ENCODE peak calls at places on chromosomes 2 and 18, in seven cellular contexts. C is nucleus accumbens; X is activated T-cell treated with anti-CD3 and anti-CD28 coated beads, Interleukin-2, amount 50 U/mL, for 4 hours; W is right atrium auricular region; B is naive B cell; R is NCI-H1417; A is ELF-1. M is an unnamed sample.

GRCh38 chr2:216858312-216858711 is 1.6 kb downstream of the TNP1 start:
- DNase-seq in C (no peak), X (no peak), W (no peak), B (no peak), R (no peak), A (no peak), M (no peak)

GRCh38 chr2:96146881-96147592 is 1.8 kb upstream of the DUSP2 start:
- DNase-seq in C (no peak), X (no peak), W (no peak), B (no peak), R (no peak), A (peak), M (no peak)

GRCh38 chr2:101149241-101150192 is 1.7 kb downstream of the TBC1D8 start:
- DNase-seq in C (no peak), X (no peak), W (no peak), B (no peak), R (no peak), A (peak), M (no peak)

GRCh38 chr2:119218478-119219064 is 5.1 kb upstream of the STEAP3 start:
- DNase-seq in C (no peak), X (no peak), W (no peak), B (no peak), R (peak), A (peak), M (peak)

GRCh38 chr2:143937563-143938346 is 582.2 kb downstream of the ZEB2 start:
- DNase-seq in C (no peak), X (no peak), W (no peak), B (no peak), R (no peak), A (peak), M (peak)

GRCh38 chr2:160700006-160700405 is 206.4 kb upstream of the RBMS1 start:
- DNase-seq in C (no peak), X (no peak), W (no peak), B (no peak), R (no peak), A (no peak), M (no peak)

GRCh38 chr2:151315381-151315903 is 26.0 kb upstream of the NMI start:
- DNase-seq in C (peak), X (no peak), W (peak), B (no peak), R (no peak), A (peak), M (no peak)

GRCh38 chr2:66574701-66575624 is 140.0 kb downstream of the MEIS1 start:
- DNase-seq in C (peak), X (no peak), W (peak), B (no peak), R (peak), A (peak), M (peak)

GRCh38 chr2:181471783-181472182 is 14.6 kb downstream of the ITGA4 start:
- DNase-seq in C (no peak), X (no peak), W (no peak), B (no peak), R (no peak), A (no peak), M (no peak)

GRCh38 chr2:240948905-240949790 is 43.0 kb downstream of the CROCC2 start:
- DNase-seq in C (no peak), X (peak), W (peak), B (no peak), R (no peak), A (peak), M (no peak)

GRCh38 chr18:8324343-8325065 is 284.7 kb upstream of the RAB12 start:
- DNase-seq in C (no peak), X (no peak), W (no peak), B (no peak), R (no peak), A (no peak), M (no peak)

GRCh38 chr2:181036848-181037603 is 56.6 kb downstream of the UBE2E3 start:
- DNase-seq in C (no peak), X (no peak), W (no peak), B (no peak), R (no peak), A (no peak), M (no peak)

GRCh38 chr2:144668493-144669110 is 148.7 kb upstream of the ZEB2 start:
- DNase-seq in C (no peak), X (no peak), W (no peak), B (no peak), R (no peak), A (no peak), M (no peak)

GRCh38 chr2:173451137-173451536 is 96.5 kb downstream of the CDCA7 start:
- DNase-seq in C (no peak), X (no peak), W (no peak), B (no peak), R (no peak), A (no peak), M (no peak)

GRCh38 chr2:194291104-194291503 is 1365.9 kb upstream of the SLC39A10 start:
- DNase-seq in C (no peak), X (no peak), W (no peak), B (no peak), R (no peak), A (no peak), M (no peak)

GRCh38 chr2:175207741-175208438 is 26.4 kb upstream of the ATP5MC3 start:
- DNase-seq in C (peak), X (no peak), W (peak), B (no peak), R (no peak), A (no peak), M (no peak)

GRCh38 chr2:223692227-223692947 is 90.2 kb upstream of the SCG2 start:
- DNase-seq in C (peak), X (no peak), W (no peak), B (no peak), R (no peak), A (peak), M (peak)

GRCh38 chr2:192236136-192236535 is 41.4 kb upstream of the TMEFF2 start:
- DNase-seq in C (no peak), X (no peak), W (no peak), B (no peak), R (no peak), A (no peak), M (no peak)

GRCh38 chr2:36567711-36568408 is 30.1 kb downstream of the FEZ2 start:
- DNase-seq in C (no peak), X (no peak), W (no peak), B (no peak), R (no peak), A (no peak), M (no peak)

GRCh38 chr2:227890495-227891079 is 19.2 kb downstream of the DAW1 start:
- DNase-seq in C (no peak), X (no peak), W (no peak), B (peak), R (peak), A (no peak), M (peak)

GRCh38 chr18:23935804-23936203 is 78.8 kb upstream of the TTC39C start:
- DNase-seq in C (no peak), X (no peak), W (no peak), B (no peak), R (no peak), A (no peak), M (no peak)

GRCh38 chr18:3305354-3305762 is 43.4 kb downstream of the MYL12B start:
- DNase-seq in C (no peak), X (peak), W (no peak), B (no peak), R (no peak), A (no peak), M (no peak)

GRCh38 chr2:102147935-102148334 is 5.4 kb downstream of the IL1R1 start:
- DNase-seq in C (no peak), X (peak), W (peak), B (no peak), R (no peak), A (no peak), M (no peak)

GRCh38 chr2:71463342-71463654 is 9.9 kb downstream of the DYSF start:
- DNase-seq in C (no peak), X (no peak), W (peak), B (no peak), R (no peak), A (no peak), M (no peak)

GRCh38 chr18:79476918-79477685 is 81.4 kb downstream of the NFATC1 start:
- DNase-seq in C (no peak), X (no peak), W (no peak), B (no peak), R (no peak), A (no peak), M (no peak)

GRCh38 chr2:100776445-100776844 is 43.5 kb upstream of the NPAS2 start:
- DNase-seq in C (no peak), X (no peak), W (no peak), B (no peak), R (no peak), A (no peak), M (no peak)

GRCh38 chr2:120949027-120949956 is 213.6 kb downstream of the GLI2 start:
- DNase-seq in C (no peak), X (no peak), W (no peak), B (no peak), R (peak), A (no peak), M (peak)

GRCh38 chr2:73700111-73700510 is 37.0 kb downstream of the TPRKB start:
- DNase-seq in C (no peak), X (no peak), W (no peak), B (no peak), R (no peak), A (no peak), M (no peak)

GRCh38 chr2:232795920-232796319 is 19.6 kb upstream of the KCNJ13 start:
- DNase-seq in C (no peak), X (no peak), W (no peak), B (no peak), R (no peak), A (no peak), M (no peak)

GRCh38 chr18:32770181-32770650 is 2.6 kb downstream of the KLHL14 start:
- DNase-seq in C (no peak), X (no peak), W (no peak), B (peak), R (no peak), A (peak), M (peak)

GRCh38 chr18:13658444-13659204 is 67.7 kb downstream of the FAM210A start:
- DNase-seq in C (no peak), X (no peak), W (no peak), B (no peak), R (no peak), A (no peak), M (no peak)

GRCh38 chr2:134594399-134594798 is 124.4 kb downstream of the TMEM163 start:
- DNase-seq in C (no peak), X (no peak), W (no peak), B (no peak), R (no peak), A (no peak), M (no peak)